ENCODE peak calls at places on chromosomes 13 and 19, in nine cellular contexts. One of them, this sample, is unnamed.

GRCh38 chr13:52447815-52448552 is 2.5 kb downstream of the VPS36 start:
- DNase-seq in colonic mucosa: no peak
- DNase-seq in cardiac muscle cell: no peak
- DNase-seq in body of pancreas: no peak
- DNase-seq in progenitor cell of endocrine pancreas: no peak
- DNase-seq in CD8-positive, alpha-beta T cell: no peak
- DNase-seq in GM06990: no peak
- DNase-seq in nephron progenitor cell: no peak
- DNase-seq in fibroblast of pulmonary artery: no peak
- DNase-seq in this sample: no peak

GRCh38 chr13:114310961-114311360 is 3.3 kb upstream of the CHAMP1 start:
- DNase-seq in nephron progenitor cell: no peak
- DNase-seq in CD8-positive, alpha-beta T cell: no peak
- DNase-seq in colonic mucosa: no peak
- DNase-seq in fibroblast of pulmonary artery: no peak
- DNase-seq in body of pancreas: no peak
- DNase-seq in GM06990: no peak
- DNase-seq in progenitor cell of endocrine pancreas: no peak
- DNase-seq in cardiac muscle cell: no peak
- DNase-seq in this sample: no peak

GRCh38 chr19:53057904-53058579 is 13.5 kb downstream of the ERVV-2 start:
- DNase-seq in fibroblast of pulmonary artery: no peak
- DNase-seq in CD8-positive, alpha-beta T cell: no peak
- DNase-seq in nephron progenitor cell: peak; percentile 54
- DNase-seq in progenitor cell of endocrine pancreas: peak; percentile 65
- DNase-seq in cardiac muscle cell: peak; percentile 15
- DNase-seq in GM06990: no peak
- DNase-seq in body of pancreas: peak; percentile 50
- DNase-seq in colonic mucosa: no peak
- DNase-seq in this sample: no peak

GRCh38 chr13:33228645-33229445 is 56.7 kb downstream of the STARD13 start:
- DNase-seq in progenitor cell of endocrine pancreas: no peak
- DNase-seq in GM06990: no peak
- DNase-seq in CD8-positive, alpha-beta T cell: no peak
- DNase-seq in nephron progenitor cell: no peak
- DNase-seq in colonic mucosa: peak; percentile 38
- DNase-seq in body of pancreas: no peak
- DNase-seq in fibroblast of pulmonary artery: peak; percentile 72
- DNase-seq in cardiac muscle cell: peak; percentile 67
- DNase-seq in this sample: no peak

GRCh38 chr13:96575423-96576320 is 418.6 kb downstream of the OXGR1 start:
- DNase-seq in progenitor cell of endocrine pancreas: no peak
- DNase-seq in GM06990: no peak
- DNase-seq in nephron progenitor cell: no peak
- DNase-seq in colonic mucosa: no peak
- DNase-seq in CD8-positive, alpha-beta T cell: no peak
- DNase-seq in cardiac muscle cell: peak; percentile 5
- DNase-seq in fibroblast of pulmonary artery: peak; percentile 63
- DNase-seq in body of pancreas: no peak
- DNase-seq in this sample: no peak

GRCh38 chr19:36963262-36963661 is 47.1 kb downstream of the ZNF568 start:
- DNase-seq in GM06990: no peak
- DNase-seq in fibroblast of pulmonary artery: no peak
- DNase-seq in nephron progenitor cell: no peak
- DNase-seq in body of pancreas: no peak
- DNase-seq in cardiac muscle cell: no peak
- DNase-seq in CD8-positive, alpha-beta T cell: no peak
- DNase-seq in progenitor cell of endocrine pancreas: no peak
- DNase-seq in colonic mucosa: no peak
- DNase-seq in this sample: no peak

GRCh38 chr19:51688665-51689571 is 4.2 kb upstream of the SPACA6 start:
- DNase-seq in CD8-positive, alpha-beta T cell: no peak
- DNase-seq in body of pancreas: peak; percentile 80
- DNase-seq in colonic mucosa: peak; percentile 82
- DNase-seq in GM06990: no peak
- DNase-seq in progenitor cell of endocrine pancreas: peak; percentile 67
- DNase-seq in nephron progenitor cell: peak; percentile 77
- DNase-seq in cardiac muscle cell: peak; percentile 99
- DNase-seq in fibroblast of pulmonary artery: peak; percentile 97
- DNase-seq in this sample: no peak

GRCh38 chr19:55165952-55166529 is 372 bp downstream of the DNAAF3 start:
- DNase-seq in CD8-positive, alpha-beta T cell: peak; percentile 21
- DNase-seq in cardiac muscle cell: peak; percentile 83
- DNase-seq in body of pancreas: peak; percentile 60
- DNase-seq in GM06990: peak; percentile 75
- DNase-seq in nephron progenitor cell: peak; percentile 83
- DNase-seq in fibroblast of pulmonary artery: peak; percentile 84
- DNase-seq in progenitor cell of endocrine pancreas: peak; percentile 73
- DNase-seq in colonic mucosa: peak; percentile 56
- DNase-seq in this sample: no peak

GRCh38 chr19:13118424-13119193 is 545 bp downstream of the NACC1 start:
- DNase-seq in cardiac muscle cell: peak; percentile 64
- DNase-seq in CD8-positive, alpha-beta T cell: no peak
- DNase-seq in GM06990: peak; percentile 71
- DNase-seq in body of pancreas: peak; percentile 49
- DNase-seq in nephron progenitor cell: peak; percentile 84
- DNase-seq in fibroblast of pulmonary artery: peak; percentile 30
- DNase-seq in progenitor cell of endocrine pancreas: peak; percentile 50
- DNase-seq in colonic mucosa: peak; percentile 64
- DNase-seq in this sample: no peak

GRCh38 chr19:36745870-36746269 is 26.7 kb downstream of the ZNF850 start:
- DNase-seq in body of pancreas: no peak
- DNase-seq in progenitor cell of endocrine pancreas: no peak
- DNase-seq in GM06990: no peak
- DNase-seq in CD8-positive, alpha-beta T cell: no peak
- DNase-seq in fibroblast of pulmonary artery: no peak
- DNase-seq in colonic mucosa: no peak
- DNase-seq in nephron progenitor cell: no peak
- DNase-seq in cardiac muscle cell: no peak
- DNase-seq in this sample: no peak

GRCh38 chr19:30564551-30565011 is 192.4 kb downstream of the ZNF536 start:
- DNase-seq in fibroblast of pulmonary artery: no peak
- DNase-seq in cardiac muscle cell: no peak
- DNase-seq in CD8-positive, alpha-beta T cell: no peak
- DNase-seq in colonic mucosa: no peak
- DNase-seq in body of pancreas: no peak
- DNase-seq in nephron progenitor cell: no peak
- DNase-seq in progenitor cell of endocrine pancreas: no peak
- DNase-seq in GM06990: no peak
- DNase-seq in this sample: no peak

GRCh38 chr13:96492758-96493157 is 402.9 kb downstream of the HS6ST3 start:
- DNase-seq in CD8-positive, alpha-beta T cell: no peak
- DNase-seq in progenitor cell of endocrine pancreas: no peak
- DNase-seq in cardiac muscle cell: no peak
- DNase-seq in GM06990: no peak
- DNase-seq in colonic mucosa: no peak
- DNase-seq in nephron progenitor cell: no peak
- DNase-seq in body of pancreas: peak; percentile 50
- DNase-seq in fibroblast of pulmonary artery: no peak
- DNase-seq in this sample: no peak

GRCh38 chr13:78465250-78465649 is 138.1 kb downstream of the POU4F1 start:
- DNase-seq in colonic mucosa: no peak
- DNase-seq in CD8-positive, alpha-beta T cell: no peak
- DNase-seq in cardiac muscle cell: no peak
- DNase-seq in GM06990: no peak
- DNase-seq in body of pancreas: no peak
- DNase-seq in nephron progenitor cell: no peak
- DNase-seq in fibroblast of pulmonary artery: no peak
- DNase-seq in progenitor cell of endocrine pancreas: no peak
- DNase-seq in this sample: no peak

GRCh38 chr19:46067691-46068090 is 26.9 kb upstream of the IGFL4 start:
- DNase-seq in CD8-positive, alpha-beta T cell: no peak
- DNase-seq in progenitor cell of endocrine pancreas: no peak
- DNase-seq in nephron progenitor cell: no peak
- DNase-seq in fibroblast of pulmonary artery: no peak
- DNase-seq in colonic mucosa: no peak
- DNase-seq in body of pancreas: no peak
- DNase-seq in cardiac muscle cell: no peak
- DNase-seq in GM06990: no peak
- DNase-seq in this sample: no peak

GRCh38 chr19:46073268-46073922 is 32.6 kb upstream of the IGFL4 start:
- DNase-seq in fibroblast of pulmonary artery: no peak
- DNase-seq in CD8-positive, alpha-beta T cell: no peak
- DNase-seq in nephron progenitor cell: no peak
- DNase-seq in GM06990: no peak
- DNase-seq in cardiac muscle cell: no peak
- DNase-seq in colonic mucosa: no peak
- DNase-seq in progenitor cell of endocrine pancreas: no peak
- DNase-seq in body of pancreas: no peak
- DNase-seq in this sample: no peak

GRCh38 chr19:46069841-46070341 is 29.1 kb upstream of the IGFL4 start:
- DNase-seq in nephron progenitor cell: no peak
- DNase-seq in body of pancreas: no peak
- DNase-seq in fibroblast of pulmonary artery: peak; percentile 97
- DNase-seq in GM06990: no peak
- DNase-seq in cardiac muscle cell: peak; percentile 95
- DNase-seq in colonic mucosa: no peak
- DNase-seq in progenitor cell of endocrine pancreas: no peak
- DNase-seq in CD8-positive, alpha-beta T cell: no peak
- DNase-seq in this sample: no peak

GRCh38 chr19:46065486-46065885 is 24.7 kb upstream of the IGFL4 start:
- DNase-seq in body of pancreas: no peak
- DNase-seq in cardiac muscle cell: peak; percentile 40
- DNase-seq in colonic mucosa: no peak
- DNase-seq in progenitor cell of endocrine pancreas: no peak
- DNase-seq in fibroblast of pulmonary artery: peak; percentile 51
- DNase-seq in nephron progenitor cell: no peak
- DNase-seq in GM06990: no peak
- DNase-seq in CD8-positive, alpha-beta T cell: no peak
- DNase-seq in this sample: no peak

DNA sequence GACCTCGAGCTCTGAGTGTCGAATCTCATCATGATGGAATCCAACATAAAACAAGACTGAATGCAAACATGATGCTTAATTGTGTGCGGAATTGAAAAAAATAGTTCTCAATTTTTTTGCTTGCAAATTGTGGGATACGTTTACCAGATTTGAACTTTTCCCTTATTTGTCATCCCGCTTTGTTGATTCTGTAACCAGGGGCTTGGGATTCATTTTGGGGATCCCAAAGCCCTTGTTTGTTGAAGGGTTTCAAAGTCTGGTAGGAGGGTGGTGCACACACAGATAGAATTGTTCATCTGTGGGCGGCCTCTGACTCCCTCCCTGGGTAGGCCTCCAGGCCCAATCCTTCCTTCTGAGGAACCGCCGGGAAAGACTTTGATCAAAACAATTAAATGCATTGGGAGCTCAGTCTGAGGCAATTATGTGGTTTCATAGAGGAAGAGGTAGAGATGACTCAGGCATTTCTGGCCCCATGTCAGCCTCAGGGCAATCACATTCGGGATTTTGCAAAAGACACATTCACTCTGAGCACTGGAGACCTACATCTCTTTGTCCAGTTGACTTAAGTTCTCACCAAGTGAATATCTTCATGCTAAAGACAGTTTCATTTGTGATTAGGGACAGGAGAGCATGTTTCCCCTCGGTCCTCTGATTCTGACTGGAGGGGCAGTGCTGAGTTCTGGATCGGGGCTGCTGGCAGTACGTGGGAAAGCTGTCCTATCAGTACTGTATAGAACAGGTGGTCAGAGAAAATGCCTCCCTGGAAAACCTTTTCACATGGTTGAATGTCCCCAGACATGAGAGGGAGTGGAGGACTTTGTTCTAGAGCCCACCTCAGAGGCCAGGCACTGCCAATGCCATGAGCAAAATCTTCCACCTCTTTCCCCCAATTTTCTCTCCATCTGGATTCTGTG is 27.8 kb upstream of the IGFL4 start:
- DNase-seq in fibroblast of pulmonary artery: peak; percentile 94
- DNase-seq in colonic mucosa: peak; percentile 46
- DNase-seq in cardiac muscle cell: peak; percentile 92
- DNase-seq in nephron progenitor cell: no peak
- DNase-seq in body of pancreas: no peak
- DNase-seq in progenitor cell of endocrine pancreas: no peak
- DNase-seq in GM06990: no peak
- DNase-seq in CD8-positive, alpha-beta T cell: no peak
- DNase-seq in this sample: no peak
- TF ChIP-seq CTCF in fibroblast of pulmonary artery: no peak
- TF ChIP-seq CTCF in colonic mucosa: no peak
- TF ChIP-seq CTCF in cardiac muscle cell: no peak
- TF ChIP-seq CTCF in nephron progenitor cell: no peak
- TF ChIP-seq CTCF in body of pancreas: no peak
- TF ChIP-seq CTCF in progenitor cell of endocrine pancreas: no peak
- TF ChIP-seq CTCF in GM06990: no peak
- TF ChIP-seq CTCF in CD8-positive, alpha-beta T cell: no peak
- TF ChIP-seq CTCF in this sample: no peak

DNA sequence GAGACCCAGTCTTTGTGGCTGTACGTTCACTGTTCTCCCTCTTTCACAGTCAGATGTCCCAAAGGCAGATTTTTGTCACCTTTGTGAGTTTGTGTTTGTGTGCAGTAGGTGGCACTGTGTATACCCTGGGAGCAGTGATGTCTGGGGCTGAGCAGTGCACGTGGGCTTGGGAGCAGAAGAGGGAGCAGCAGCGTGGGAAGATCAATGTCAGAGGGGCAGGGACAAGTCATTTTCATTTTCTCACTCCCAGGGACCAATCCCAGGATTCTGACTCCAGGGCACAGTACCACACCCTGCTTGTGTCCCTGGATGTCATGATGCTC is 2.0 kb upstream of the PSG6 start:
- DNase-seq in cardiac muscle cell: no peak
- DNase-seq in nephron progenitor cell: no peak
- DNase-seq in progenitor cell of endocrine pancreas: no peak
- DNase-seq in CD8-positive, alpha-beta T cell: no peak
- DNase-seq in colonic mucosa: no peak
- DNase-seq in fibroblast of pulmonary artery: no peak
- DNase-seq in body of pancreas: no peak
- DNase-seq in GM06990: no peak
- DNase-seq in this sample: no peak
- TF ChIP-seq CTCF in cardiac muscle cell: no peak
- TF ChIP-seq CTCF in nephron progenitor cell: no peak
- TF ChIP-seq CTCF in progenitor cell of endocrine pancreas: no peak
- TF ChIP-seq CTCF in CD8-positive, alpha-beta T cell: no peak
- TF ChIP-seq CTCF in colonic mucosa: no peak
- TF ChIP-seq CTCF in fibroblast of pulmonary artery: no peak
- TF ChIP-seq CTCF in body of pancreas: no peak
- TF ChIP-seq CTCF in GM06990: no peak
- TF ChIP-seq CTCF in this sample: no peak

GRCh38 chr13:93951153-93951552 is 528.3 kb downstream of the DCT start:
- DNase-seq in nephron progenitor cell: no peak
- DNase-seq in CD8-positive, alpha-beta T cell: no peak
- DNase-seq in progenitor cell of endocrine pancreas: no peak
- DNase-seq in GM06990: no peak
- DNase-seq in colonic mucosa: no peak
- DNase-seq in cardiac muscle cell: peak; percentile 18
- DNase-seq in body of pancreas: no peak
- DNase-seq in fibroblast of pulmonary artery: peak; percentile 33
- DNase-seq in this sample: no peak
- TF ChIP-seq CTCF in nephron progenitor cell: no peak
- TF ChIP-seq CTCF in CD8-positive, alpha-beta T cell: no peak
- TF ChIP-seq CTCF in progenitor cell of endocrine pancreas: no peak
- TF ChIP-seq CTCF in GM06990: peak; percentile 10
- TF ChIP-seq CTCF in colonic mucosa: no peak
- TF ChIP-seq CTCF in cardiac muscle cell: peak; percentile 22
- TF ChIP-seq CTCF in body of pancreas: no peak
- TF ChIP-seq CTCF in fibroblast of pulmonary artery: peak; percentile 35
- TF ChIP-seq CTCF in this sample: no peak

DNA sequence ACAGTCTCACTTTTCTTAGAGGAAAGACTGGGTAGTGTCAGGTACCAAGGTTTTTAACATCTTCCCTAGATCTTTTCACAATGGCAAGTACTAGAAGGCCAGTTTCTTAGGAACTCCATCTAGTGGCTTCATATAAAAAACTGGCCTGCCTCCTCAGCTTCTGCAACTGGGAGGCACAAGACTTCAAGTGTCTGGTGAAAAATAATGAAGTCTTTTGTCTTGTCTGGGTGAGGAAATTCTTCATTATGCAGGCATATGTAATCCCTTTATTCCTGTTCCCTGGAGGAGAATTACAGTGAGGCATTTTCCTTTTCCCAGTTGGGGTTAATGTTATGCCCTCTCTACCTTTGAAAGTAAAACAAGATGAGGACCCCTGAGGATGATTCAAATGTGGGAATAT is 300.5 kb downstream of the NALCN start:
- DNase-seq in progenitor cell of endocrine pancreas: no peak
- DNase-seq in fibroblast of pulmonary artery: peak; percentile 3
- DNase-seq in body of pancreas: no peak
- DNase-seq in cardiac muscle cell: no peak
- DNase-seq in GM06990: no peak
- DNase-seq in colonic mucosa: no peak
- DNase-seq in nephron progenitor cell: no peak
- DNase-seq in CD8-positive, alpha-beta T cell: no peak
- DNase-seq in this sample: no peak
- TF ChIP-seq CTCF in progenitor cell of endocrine pancreas: no peak
- TF ChIP-seq CTCF in fibroblast of pulmonary artery: peak; percentile 19
- TF ChIP-seq CTCF in body of pancreas: no peak
- TF ChIP-seq CTCF in cardiac muscle cell: no peak
- TF ChIP-seq CTCF in GM06990: peak; percentile 14
- TF ChIP-seq CTCF in colonic mucosa: no peak
- TF ChIP-seq CTCF in nephron progenitor cell: no peak
- TF ChIP-seq CTCF in CD8-positive, alpha-beta T cell: no peak
- TF ChIP-seq CTCF in this sample: no peak

This sample was measured in activated B cell treated with CpG ODN at 0.5 μM for 24 hours.